ENCODE peak calls at places on chromosomes 1 and 21, in five cellular contexts. One of them, this sample, is unnamed. For H3K79me2, the result is how much of the 10 kb centered on the place peaks cover.

GRCh38 chr1:10320336-10320735 is 78.5 kb upstream of the PGD start:
- DNase-seq in SK-N-SH: no peak
- DNase-seq in HepG2: no peak
- DNase-seq in H1: no peak
- DNase-seq in GM12878: no peak
- DNase-seq in this sample: no peak

GRCh38 chr1:212700892-212701819 is 1.5 kb upstream of the BATF3 start:
- DNase-seq in SK-N-SH: peak
- DNase-seq in HepG2: no peak
- DNase-seq in H1: peak
- DNase-seq in GM12878: no peak
- DNase-seq in this sample: no peak

GRCh38 chr1:27353166-27353565 is 11.3 kb downstream of the SYTL1 start:
- DNase-seq in SK-N-SH: no peak
- DNase-seq in HepG2: no peak
- DNase-seq in H1: no peak
- DNase-seq in GM12878: no peak
- DNase-seq in this sample: no peak

GRCh38 chr1:90534669-90535379 is 182.3 kb downstream of the BARHL2 start:
- DNase-seq in SK-N-SH: no peak
- DNase-seq in HepG2: no peak
- DNase-seq in H1: no peak
- DNase-seq in GM12878: no peak
- DNase-seq in this sample: no peak

GRCh38 chr1:235935506-235936224 is 69.0 kb upstream of the LYST start:
- DNase-seq in SK-N-SH: no peak
- DNase-seq in HepG2: no peak
- DNase-seq in H1: no peak
- DNase-seq in GM12878: no peak
- DNase-seq in this sample: no peak

GRCh38 chr1:62325696-62326095 is 6.5 kb upstream of the KANK4 start:
- DNase-seq in SK-N-SH: no peak
- DNase-seq in HepG2: peak
- DNase-seq in H1: no peak
- DNase-seq in GM12878: no peak
- DNase-seq in this sample: no peak

GRCh38 chr1:115282825-115283224 is 55.2 kb downstream of the NGF start:
- DNase-seq in SK-N-SH: no peak
- DNase-seq in HepG2: no peak
- DNase-seq in H1: no peak
- DNase-seq in GM12878: no peak
- DNase-seq in this sample: no peak

GRCh38 chr1:1627261-1627841 is 4.6 kb upstream of the MMP23B start:
- DNase-seq in SK-N-SH: no peak
- DNase-seq in HepG2: no peak
- DNase-seq in H1: peak
- DNase-seq in GM12878: no peak
- DNase-seq in this sample: no peak

GRCh38 chr1:28266920-28267322 is 7.6 kb downstream of the SESN2 start:
- DNase-seq in SK-N-SH: no peak
- DNase-seq in HepG2: no peak
- DNase-seq in H1: no peak
- DNase-seq in GM12878: no peak
- DNase-seq in this sample: peak

GRCh38 chr1:8671313-8671917 is 146.0 kb downstream of the RERE start:
- DNase-seq in SK-N-SH: peak
- DNase-seq in HepG2: peak
- DNase-seq in H1: no peak
- DNase-seq in GM12878: no peak
- DNase-seq in this sample: peak

GRCh38 chr1:97145321-97145956 is 423.9 kb downstream of the PTBP2 start:
- DNase-seq in SK-N-SH: no peak
- DNase-seq in HepG2: no peak
- DNase-seq in H1: no peak
- DNase-seq in GM12878: no peak
- DNase-seq in this sample: no peak

GRCh38 chr1:185281245-185281644 is 35.8 kb downstream of the IVNS1ABP start:
- DNase-seq in SK-N-SH: no peak
- DNase-seq in HepG2: peak
- DNase-seq in H1: no peak
- DNase-seq in GM12878: peak
- DNase-seq in this sample: no peak

GRCh38 chr1:19315378-19316206 is 3.5 kb downstream of the SLC66A1 start:
- DNase-seq in SK-N-SH: no peak
- DNase-seq in HepG2: no peak
- DNase-seq in H1: no peak
- DNase-seq in GM12878: peak
- DNase-seq in this sample: peak

GRCh38 chr1:219345953-219346352 is 172.3 kb downstream of the LYPLAL1 start:
- DNase-seq in SK-N-SH: no peak
- DNase-seq in HepG2: no peak
- DNase-seq in H1: no peak
- DNase-seq in GM12878: no peak
- DNase-seq in this sample: no peak

GRCh38 chr1:207027221-207027777 is 5.3 kb downstream of the C1orf116 start:
- DNase-seq in SK-N-SH: no peak
- DNase-seq in HepG2: no peak
- DNase-seq in H1: no peak
- DNase-seq in GM12878: no peak
- DNase-seq in this sample: no peak

DNA sequence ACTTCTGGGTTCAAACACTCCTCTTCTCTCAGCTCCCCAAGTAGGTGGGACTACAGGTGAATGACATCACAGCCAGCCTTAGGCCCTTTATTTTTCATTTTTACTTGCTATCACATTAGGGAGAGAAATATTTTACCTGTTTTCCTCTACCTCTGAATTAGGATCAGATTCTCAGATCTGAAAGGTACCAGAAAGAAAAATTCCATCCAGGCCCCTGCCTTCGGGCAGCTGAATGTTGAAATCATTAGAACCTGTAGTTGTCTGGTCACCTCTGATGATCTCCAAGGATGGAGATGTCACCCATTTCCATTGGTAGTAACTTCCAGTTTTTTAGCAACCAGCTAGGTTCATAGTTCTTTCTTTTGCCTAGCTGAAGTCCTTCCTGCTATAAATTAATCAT is 175.6 kb upstream of the TNR start:
- DNase-seq in SK-N-SH: no peak
- DNase-seq in HepG2: no peak
- DNase-seq in H1: no peak
- DNase-seq in GM12878: no peak
- DNase-seq in this sample: no peak
- TF ChIP-seq POLR2AphosphoS5 in SK-N-SH: no peak
- TF ChIP-seq POLR2AphosphoS5 in HepG2: no peak
- TF ChIP-seq POLR2AphosphoS5 in H1: no peak
- TF ChIP-seq POLR2AphosphoS5 in GM12878: no peak
- TF ChIP-seq POLR2AphosphoS5 in this sample: no peak

GRCh38 chr1:173505401-173505800 is 28.3 kb downstream of the PRDX6 start:
- DNase-seq in SK-N-SH: no peak
- DNase-seq in HepG2: no peak
- DNase-seq in H1: no peak
- DNase-seq in GM12878: no peak
- DNase-seq in this sample: no peak

GRCh38 chr1:173504268-173504667 is 27.1 kb downstream of the PRDX6 start:
- DNase-seq in SK-N-SH: no peak
- DNase-seq in HepG2: no peak
- DNase-seq in H1: no peak
- DNase-seq in GM12878: no peak
- DNase-seq in this sample: no peak

GRCh38 chr1:173506437-173506836 is 29.3 kb downstream of the PRDX6 start:
- DNase-seq in SK-N-SH: no peak
- DNase-seq in HepG2: peak
- DNase-seq in H1: peak
- DNase-seq in GM12878: no peak
- DNase-seq in this sample: no peak

GRCh38 chr1:173502104-173502503 is 25.0 kb downstream of the PRDX6 start:
- DNase-seq in SK-N-SH: no peak
- DNase-seq in HepG2: peak
- DNase-seq in H1: no peak
- DNase-seq in GM12878: no peak
- DNase-seq in this sample: no peak

DNA sequence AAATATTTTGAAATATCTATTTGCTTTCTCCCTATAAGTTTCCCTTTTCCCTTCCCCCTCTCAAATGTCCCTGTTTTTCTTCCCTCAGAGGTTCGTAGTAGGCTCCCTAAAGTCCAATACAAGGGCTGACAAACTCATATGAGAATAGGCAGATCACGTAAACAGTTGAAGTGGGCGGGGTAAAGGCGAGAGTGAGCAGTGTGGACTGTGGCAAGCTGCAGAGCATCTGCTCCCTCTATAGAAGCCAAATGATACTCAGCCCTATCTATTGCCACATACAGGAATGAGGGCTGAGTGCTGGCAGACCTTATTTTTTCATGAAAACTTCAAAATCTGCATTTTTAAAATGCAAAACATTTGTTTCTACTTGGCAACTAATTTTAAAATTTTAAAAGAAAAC is 26.3 kb downstream of the PRDX6 start:
- DNase-seq in SK-N-SH: peak
- DNase-seq in HepG2: peak
- DNase-seq in H1: no peak
- DNase-seq in GM12878: no peak
- DNase-seq in this sample: no peak
- TF ChIP-seq USF2 in SK-N-SH: no peak
- TF ChIP-seq USF2 in HepG2: no peak
- TF ChIP-seq USF2 in H1: no peak
- TF ChIP-seq USF2 in GM12878: no peak
- TF ChIP-seq USF2 in this sample: peak

GRCh38 chr21:17542371-17542992 is 29.6 kb downstream of the CXADR start:
- DNase-seq in SK-N-SH: peak
- DNase-seq in HepG2: peak
- DNase-seq in H1: no peak
- DNase-seq in GM12878: no peak
- DNase-seq in this sample: no peak
- H3K79me2 ChIP-seq in SK-N-SH: under half
- H3K79me2 ChIP-seq in HepG2: half or more
- H3K79me2 ChIP-seq in H1: under half
- H3K79me2 ChIP-seq in GM12878: under half
- H3K79me2 ChIP-seq in this sample: under half

GRCh38 chr1:183022202-183023145 is 746 bp upstream of the LAMC1 start:
- DNase-seq in SK-N-SH: peak
- DNase-seq in HepG2: peak
- DNase-seq in H1: peak
- DNase-seq in GM12878: peak
- DNase-seq in this sample: peak

GRCh38 chr1:183023146-183023600 is at the start of gene LAMC1:
- DNase-seq in SK-N-SH: peak
- DNase-seq in HepG2: peak
- DNase-seq in H1: peak
- DNase-seq in GM12878: no peak
- DNase-seq in this sample: peak

GRCh38 chr1:183019126-183019740 is 4.0 kb upstream of the LAMC1 start:
- DNase-seq in SK-N-SH: no peak
- DNase-seq in HepG2: peak
- DNase-seq in H1: no peak
- DNase-seq in GM12878: no peak
- DNase-seq in this sample: no peak

GRCh38 chr1:183021405-183022201 is 1.6 kb upstream of the LAMC1 start:
- DNase-seq in SK-N-SH: peak
- DNase-seq in HepG2: no peak
- DNase-seq in H1: no peak
- DNase-seq in GM12878: no peak
- DNase-seq in this sample: no peak

GRCh38 chr1:183019860-183020259 is 3.4 kb upstream of the LAMC1 start:
- DNase-seq in SK-N-SH: no peak
- DNase-seq in HepG2: peak
- DNase-seq in H1: no peak
- DNase-seq in GM12878: no peak
- DNase-seq in this sample: no peak
- TF ChIP-seq POLR2AphosphoS5 in SK-N-SH: no peak
- TF ChIP-seq POLR2AphosphoS5 in HepG2: no peak
- TF ChIP-seq POLR2AphosphoS5 in H1: no peak
- TF ChIP-seq POLR2AphosphoS5 in GM12878: no peak
- TF ChIP-seq POLR2AphosphoS5 in this sample: no peak

GRCh38 chr1:228095938-228096337 is 7.2 kb downstream of the C1orf35 start:
- DNase-seq in SK-N-SH: peak
- DNase-seq in HepG2: no peak
- DNase-seq in H1: no peak
- DNase-seq in GM12878: no peak
- DNase-seq in this sample: no peak
- TF ChIP-seq USF2 in SK-N-SH: no peak
- TF ChIP-seq USF2 in HepG2: no peak
- TF ChIP-seq USF2 in H1: no peak
- TF ChIP-seq USF2 in GM12878: no peak
- TF ChIP-seq USF2 in this sample: no peak

DNA sequence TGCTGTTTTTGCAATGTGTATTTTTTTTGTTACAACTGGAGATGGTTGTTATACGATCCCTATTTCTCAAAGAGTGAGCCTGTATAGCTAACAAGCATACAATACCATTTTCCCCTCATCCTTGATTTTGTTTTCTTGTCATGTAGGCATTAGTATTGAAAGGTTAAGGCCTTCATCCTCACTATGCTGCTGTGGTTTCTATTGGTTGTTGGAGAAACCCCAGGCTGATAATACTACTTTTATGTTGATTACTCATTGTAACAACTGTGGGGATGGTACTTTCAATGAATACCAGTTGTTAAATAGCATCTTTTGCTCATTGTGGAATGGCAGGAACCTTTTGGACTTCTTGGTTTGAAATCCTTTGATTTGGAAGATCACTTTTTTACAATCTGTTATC is 39.0 kb upstream of the MACF1 start:
- DNase-seq in SK-N-SH: no peak
- DNase-seq in HepG2: no peak
- DNase-seq in H1: no peak
- DNase-seq in GM12878: no peak
- DNase-seq in this sample: no peak
- H3K79me2 ChIP-seq in SK-N-SH: half or more
- H3K79me2 ChIP-seq in HepG2: under half
- H3K79me2 ChIP-seq in H1: under half
- H3K79me2 ChIP-seq in GM12878: under half
- H3K79me2 ChIP-seq in this sample: under half

GRCh38 chr1:234721476-234722266 is 111.7 kb upstream of the IRF2BP2 start:
- DNase-seq in SK-N-SH: no peak
- DNase-seq in HepG2: peak
- DNase-seq in H1: no peak
- DNase-seq in GM12878: no peak
- DNase-seq in this sample: no peak
- TF ChIP-seq POLR2AphosphoS5 in SK-N-SH: no peak
- TF ChIP-seq POLR2AphosphoS5 in HepG2: peak
- TF ChIP-seq POLR2AphosphoS5 in H1: no peak
- TF ChIP-seq POLR2AphosphoS5 in GM12878: no peak
- TF ChIP-seq POLR2AphosphoS5 in this sample: no peak